ENCODE peak calls at places on chromosomes 11 and 22, in five cellular contexts. One of them, this sample, is unnamed.

GRCh38 chr11:118251858-118252652 is at the start of gene MPZL3:
- DNase-seq in right lobe of liver: peak
- DNase-seq in neural progenitor cell: peak
- DNase-seq in right atrium auricular region: peak
- DNase-seq in IMR-90: peak
- DNase-seq in this sample: peak

GRCh38 chr11:85725510-85726258 is 39.7 kb upstream of the CCDC89 start:
- DNase-seq in neural progenitor cell: no peak
- DNase-seq in IMR-90: peak
- DNase-seq in right lobe of liver: no peak
- DNase-seq in right atrium auricular region: no peak
- DNase-seq in this sample: peak

GRCh38 chr11:2702771-2703486 is 3.1 kb upstream of the KCNQ1OT1 start:
- DNase-seq in neural progenitor cell: no peak
- DNase-seq in right atrium auricular region: no peak
- DNase-seq in right lobe of liver: no peak
- DNase-seq in IMR-90: no peak
- DNase-seq in this sample: no peak

GRCh38 chr22:41687901-41688364 is 734 bp downstream of the SNU13 start:
- DNase-seq in neural progenitor cell: peak
- DNase-seq in IMR-90: peak
- DNase-seq in right lobe of liver: no peak
- DNase-seq in right atrium auricular region: no peak
- DNase-seq in this sample: no peak

GRCh38 chr11:78838417-78838816 is 263.8 kb upstream of the NARS2 start:
- DNase-seq in IMR-90: no peak
- DNase-seq in neural progenitor cell: no peak
- DNase-seq in right lobe of liver: no peak
- DNase-seq in right atrium auricular region: no peak
- DNase-seq in this sample: no peak

GRCh38 chr22:16824718-16825687 is at the start of gene XKR3:
- DNase-seq in right lobe of liver: no peak
- DNase-seq in right atrium auricular region: no peak
- DNase-seq in IMR-90: no peak
- DNase-seq in neural progenitor cell: no peak
- DNase-seq in this sample: peak

GRCh38 chr11:63783925-63784592 is 15.5 kb upstream of the ZFTA start:
- DNase-seq in neural progenitor cell: peak
- DNase-seq in right lobe of liver: no peak
- DNase-seq in IMR-90: no peak
- DNase-seq in right atrium auricular region: no peak
- DNase-seq in this sample: no peak

GRCh38 chr11:85914425-85914824 is 59.2 kb downstream of the CCDC83 start:
- DNase-seq in IMR-90: no peak
- DNase-seq in neural progenitor cell: no peak
- DNase-seq in right atrium auricular region: no peak
- DNase-seq in right lobe of liver: no peak
- DNase-seq in this sample: no peak

GRCh38 chr11:44270403-44271192 is 39.3 kb downstream of the ALX4 start:
- DNase-seq in neural progenitor cell: no peak
- DNase-seq in IMR-90: no peak
- DNase-seq in right atrium auricular region: no peak
- DNase-seq in right lobe of liver: no peak
- DNase-seq in this sample: no peak

GRCh38 chr11:134037093-134037908 is 31.6 kb upstream of the JAM3 start:
- DNase-seq in IMR-90: peak
- DNase-seq in right atrium auricular region: peak
- DNase-seq in neural progenitor cell: peak
- DNase-seq in right lobe of liver: peak
- DNase-seq in this sample: no peak

GRCh38 chr11:114080219-114080618 is 20.7 kb downstream of the ZBTB16 start:
- DNase-seq in right lobe of liver: no peak
- DNase-seq in neural progenitor cell: no peak
- DNase-seq in IMR-90: no peak
- DNase-seq in right atrium auricular region: no peak
- DNase-seq in this sample: no peak

GRCh38 chr22:35231585-35232084 is 25.7 kb upstream of the HMGXB4 start:
- DNase-seq in right lobe of liver: peak
- DNase-seq in right atrium auricular region: no peak
- DNase-seq in IMR-90: peak
- DNase-seq in neural progenitor cell: peak
- DNase-seq in this sample: peak

GRCh38 chr11:123521001-123521400 is 90.9 kb downstream of the GRAMD1B start:
- DNase-seq in right lobe of liver: no peak
- DNase-seq in neural progenitor cell: no peak
- DNase-seq in right atrium auricular region: no peak
- DNase-seq in IMR-90: no peak
- DNase-seq in this sample: no peak

GRCh38 chr22:20777420-20778177 is 3.7 kb downstream of the SERPIND1 start:
- DNase-seq in right atrium auricular region: no peak
- DNase-seq in right lobe of liver: peak
- DNase-seq in IMR-90: peak
- DNase-seq in neural progenitor cell: no peak
- DNase-seq in this sample: peak

GRCh38 chr11:85596886-85597285 is 30.3 kb downstream of the DLG2 start:
- DNase-seq in right lobe of liver: no peak
- DNase-seq in IMR-90: no peak
- DNase-seq in neural progenitor cell: no peak
- DNase-seq in right atrium auricular region: no peak
- DNase-seq in this sample: no peak

GRCh38 chr11:2358754-2359444 is 18.2 kb upstream of the CD81 start:
- DNase-seq in IMR-90: no peak
- DNase-seq in right lobe of liver: no peak
- DNase-seq in right atrium auricular region: no peak
- DNase-seq in neural progenitor cell: no peak
- DNase-seq in this sample: no peak

GRCh38 chr11:93740802-93741093 is 547 bp downstream of the TAF1D start:
- DNase-seq in neural progenitor cell: peak
- DNase-seq in right atrium auricular region: peak
- DNase-seq in right lobe of liver: peak
- DNase-seq in IMR-90: peak
- DNase-seq in this sample: no peak

GRCh38 chr11:104609297-104609696 is 289.0 kb downstream of the CASP12 start:
- DNase-seq in IMR-90: peak
- DNase-seq in neural progenitor cell: peak
- DNase-seq in right atrium auricular region: no peak
- DNase-seq in right lobe of liver: no peak
- DNase-seq in this sample: peak

GRCh38 chr11:4496555-4497248 is 14.3 kb downstream of the OR52K1 start:
- DNase-seq in right atrium auricular region: no peak
- DNase-seq in IMR-90: no peak
- DNase-seq in right lobe of liver: no peak
- DNase-seq in neural progenitor cell: no peak
- DNase-seq in this sample: no peak

GRCh38 chr22:36234919-36235318 is 4.4 kb downstream of the APOL2 start:
- DNase-seq in right atrium auricular region: no peak
- DNase-seq in IMR-90: no peak
- DNase-seq in right lobe of liver: peak
- DNase-seq in neural progenitor cell: no peak
- DNase-seq in this sample: no peak

GRCh38 chr22:20624161-20624616 is 116.8 kb downstream of the MED15 start:
- DNase-seq in right atrium auricular region: no peak
- DNase-seq in neural progenitor cell: no peak
- DNase-seq in right lobe of liver: no peak
- DNase-seq in IMR-90: peak
- DNase-seq in this sample: no peak

GRCh38 chr11:17207317-17208256 is at the start of gene PIK3C2A:
- DNase-seq in right atrium auricular region: peak
- DNase-seq in neural progenitor cell: peak
- DNase-seq in IMR-90: peak
- DNase-seq in right lobe of liver: peak
- DNase-seq in this sample: peak

GRCh38 chr11:66459138-66459778 is 7.4 kb upstream of the PELI3 start:
- DNase-seq in neural progenitor cell: no peak
- DNase-seq in right atrium auricular region: no peak
- DNase-seq in right lobe of liver: no peak
- DNase-seq in IMR-90: no peak
- DNase-seq in this sample: no peak

GRCh38 chr22:35918466-35918865 is 110.2 kb downstream of the RBFOX2 start:
- DNase-seq in neural progenitor cell: peak
- DNase-seq in right lobe of liver: no peak
- DNase-seq in IMR-90: no peak
- DNase-seq in right atrium auricular region: no peak
- DNase-seq in this sample: no peak

GRCh38 chr11:64765291-64765803 is 5.6 kb upstream of the PYGM start:
- DNase-seq in neural progenitor cell: peak
- DNase-seq in IMR-90: no peak
- DNase-seq in right lobe of liver: no peak
- DNase-seq in right atrium auricular region: no peak
- DNase-seq in this sample: no peak

GRCh38 chr22:30947163-30947820 is 21.3 kb downstream of the MORC2 start:
- DNase-seq in IMR-90: no peak
- DNase-seq in right atrium auricular region: peak
- DNase-seq in right lobe of liver: no peak
- DNase-seq in neural progenitor cell: peak
- DNase-seq in this sample: no peak

GRCh38 chr11:124869856-124870387 is 4.7 kb downstream of the ROBO3 start:
- DNase-seq in IMR-90: no peak
- DNase-seq in right atrium auricular region: no peak
- DNase-seq in right lobe of liver: no peak
- DNase-seq in neural progenitor cell: no peak
- DNase-seq in this sample: no peak

GRCh38 chr11:124865902-124866851 is 945 bp downstream of the ROBO3 start:
- DNase-seq in right atrium auricular region: no peak
- DNase-seq in right lobe of liver: peak
- DNase-seq in IMR-90: peak
- DNase-seq in neural progenitor cell: peak
- DNase-seq in this sample: no peak

GRCh38 chr11:124868322-124869274 is 3.4 kb downstream of the ROBO3 start:
- DNase-seq in right atrium auricular region: no peak
- DNase-seq in neural progenitor cell: no peak
- DNase-seq in right lobe of liver: no peak
- DNase-seq in IMR-90: no peak
- DNase-seq in this sample: no peak

GRCh38 chr11:124869331-124869730 is 4.1 kb downstream of the ROBO3 start:
- DNase-seq in IMR-90: no peak
- DNase-seq in right lobe of liver: no peak
- DNase-seq in neural progenitor cell: no peak
- DNase-seq in right atrium auricular region: no peak
- DNase-seq in this sample: no peak

GRCh38 chr11:124867700-124868099 is 2.5 kb downstream of the ROBO3 start:
- DNase-seq in IMR-90: peak
- DNase-seq in right atrium auricular region: no peak
- DNase-seq in right lobe of liver: no peak
- DNase-seq in neural progenitor cell: peak
- DNase-seq in this sample: no peak
- TF ChIP-seq CTCF in IMR-90: peak
- TF ChIP-seq CTCF in right atrium auricular region: no peak
- TF ChIP-seq CTCF in right lobe of liver: peak
- TF ChIP-seq CTCF in neural progenitor cell: peak
- TF ChIP-seq CTCF in this sample: peak

DNA sequence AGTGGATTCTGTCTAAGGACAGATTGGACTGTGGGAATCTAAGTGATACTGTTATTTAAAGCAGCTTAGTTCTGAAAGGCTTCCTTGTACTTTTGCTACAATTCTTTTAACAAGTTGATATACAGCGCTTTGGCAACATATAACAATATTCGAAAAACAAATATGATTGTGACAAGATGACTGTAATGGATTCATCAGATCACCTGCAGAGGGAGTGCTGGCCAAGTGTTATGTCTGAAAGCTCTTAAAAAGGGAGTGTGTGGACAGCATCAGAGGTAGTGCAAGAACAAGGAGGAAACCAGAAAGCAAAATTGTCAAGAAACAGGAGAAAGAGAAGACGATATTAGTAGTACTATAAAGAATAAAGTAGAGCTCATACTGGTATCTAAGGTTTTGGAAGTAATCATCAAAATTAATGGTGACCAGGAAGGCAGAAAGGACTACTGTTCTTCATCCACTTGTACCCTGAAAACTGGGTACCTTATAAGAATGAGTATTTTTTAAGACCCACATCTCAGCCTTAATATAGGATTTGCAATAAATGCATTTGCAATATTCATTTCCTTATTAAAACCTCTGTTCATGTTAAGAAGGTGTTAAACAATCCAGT is 1112.0 kb upstream of the CCDC90B start:
- DNase-seq in right lobe of liver: no peak
- DNase-seq in IMR-90: peak
- DNase-seq in right atrium auricular region: no peak
- DNase-seq in neural progenitor cell: peak
- DNase-seq in this sample: no peak
- TF ChIP-seq CTCF in right lobe of liver: peak
- TF ChIP-seq CTCF in IMR-90: peak
- TF ChIP-seq CTCF in right atrium auricular region: no peak
- TF ChIP-seq CTCF in neural progenitor cell: peak
- TF ChIP-seq CTCF in this sample: peak

GRCh38 chr11:7278314-7278917 is 26.7 kb downstream of the SYT9 start:
- DNase-seq in right atrium auricular region: no peak
- DNase-seq in neural progenitor cell: peak
- DNase-seq in IMR-90: peak
- DNase-seq in right lobe of liver: no peak
- DNase-seq in this sample: no peak
- TF ChIP-seq CTCF in right atrium auricular region: peak
- TF ChIP-seq CTCF in neural progenitor cell: peak
- TF ChIP-seq CTCF in IMR-90: peak
- TF ChIP-seq CTCF in right lobe of liver: peak
- TF ChIP-seq CTCF in this sample: peak

GRCh38 chr11:77209663-77210062 is 81.6 kb downstream of the MYO7A start:
- DNase-seq in IMR-90: no peak
- DNase-seq in right lobe of liver: no peak
- DNase-seq in neural progenitor cell: no peak
- DNase-seq in right atrium auricular region: peak
- DNase-seq in this sample: no peak

GRCh38 chr11:77208535-77208934 is 80.5 kb downstream of the MYO7A start:
- DNase-seq in right lobe of liver: no peak
- DNase-seq in neural progenitor cell: no peak
- DNase-seq in IMR-90: no peak
- DNase-seq in right atrium auricular region: no peak
- DNase-seq in this sample: no peak

GRCh38 chr11:77206264-77207018 is 78.4 kb downstream of the MYO7A start:
- DNase-seq in right lobe of liver: no peak
- DNase-seq in right atrium auricular region: no peak
- DNase-seq in IMR-90: no peak
- DNase-seq in neural progenitor cell: no peak
- DNase-seq in this sample: no peak

GRCh38 chr11:77207019-77207485 is 79.0 kb downstream of the MYO7A start:
- DNase-seq in neural progenitor cell: no peak
- DNase-seq in IMR-90: no peak
- DNase-seq in right lobe of liver: no peak
- DNase-seq in right atrium auricular region: no peak
- DNase-seq in this sample: no peak

DNA sequence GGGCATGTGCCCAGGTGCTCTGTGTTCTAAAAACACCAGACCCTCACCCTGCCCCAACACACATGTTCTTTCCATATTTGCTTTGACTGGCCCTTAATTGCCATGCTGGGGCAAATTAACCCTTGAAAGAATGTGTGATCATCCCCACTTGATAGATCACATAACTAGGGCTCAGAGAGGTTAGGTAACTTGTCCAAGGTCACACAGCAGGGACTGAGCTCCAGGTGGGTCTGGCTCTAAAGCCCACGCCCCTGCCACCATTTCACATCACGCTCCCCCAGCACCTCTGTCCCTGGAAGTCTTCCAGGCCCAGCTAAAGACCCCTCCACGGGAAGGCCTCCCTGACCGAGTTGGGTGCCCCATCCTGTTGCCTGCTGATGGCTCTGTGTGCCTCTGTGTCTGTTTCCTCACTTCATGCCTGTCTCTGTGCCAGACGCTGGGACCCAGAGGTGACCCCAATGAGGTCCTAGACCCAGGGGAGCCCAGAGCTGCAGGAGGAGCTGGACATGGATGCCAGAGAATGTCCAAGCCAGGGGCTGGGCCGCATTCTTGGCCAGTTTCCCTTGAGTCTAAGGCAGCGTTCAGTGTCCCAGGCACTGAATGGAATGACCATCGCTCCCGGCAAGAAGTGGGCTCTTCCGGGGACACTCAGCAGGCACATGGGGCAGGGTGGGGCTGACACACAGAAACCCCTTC is 79.7 kb downstream of the MYO7A start:
- DNase-seq in right atrium auricular region: no peak
- DNase-seq in IMR-90: no peak
- DNase-seq in right lobe of liver: no peak
- DNase-seq in neural progenitor cell: no peak
- DNase-seq in this sample: no peak
- TF ChIP-seq CTCF in right atrium auricular region: no peak
- TF ChIP-seq CTCF in IMR-90: no peak
- TF ChIP-seq CTCF in right lobe of liver: no peak
- TF ChIP-seq CTCF in neural progenitor cell: no peak
- TF ChIP-seq CTCF in this sample: no peak